ENCODE peak calls at places on chromosomes 16 and 17, in four cellular contexts. E is AG04450, D is cardiac muscle cell, O is lower lobe of right lung. Q is an unnamed sample.

GRCh38 chr17:77215281-77215680 is 74.5 kb downstream of the SEC14L1 start:
- DNase-seq in D (no peak), E (no peak), O (no peak), Q (no peak)

GRCh38 chr16:23848958-23849357 is 13.2 kb downstream of the PRKCB start:
- DNase-seq in O (no peak), D (no peak), E (no peak), Q (no peak)

GRCh38 chr16:2663553-2664521 is 18.5 kb upstream of the KCTD5 start:
- DNase-seq in O (no peak), E (no peak), D (peak), Q (peak)

GRCh38 chr17:48444531-48445247 is 14.7 kb upstream of the SKAP1 start:
- DNase-seq in D (no peak), O (no peak), E (no peak), Q (no peak)

GRCh38 chr17:61551255-61551742 is 39.7 kb downstream of the NACA2 start:
- DNase-seq in D (peak), E (no peak), O (no peak), Q (peak)

GRCh38 chr16:22787456-22788189 is 26.3 kb upstream of the HS3ST2 start:
- DNase-seq in D (no peak), O (no peak), E (no peak), Q (peak)

GRCh38 chr17:72492494-72492893 is 371.7 kb downstream of the SOX9 start:
- DNase-seq in O (no peak), E (no peak), D (no peak), Q (no peak)

GRCh38 chr16:57603110-57604024 is 25.1 kb upstream of the ADGRG1 start:
- DNase-seq in D (no peak), O (no peak), E (no peak), Q (no peak)

GRCh38 chr17:76272541-76273434 is 7.6 kb downstream of the UBALD2 start:
- DNase-seq in O (peak), D (no peak), E (no peak), Q (no peak)

GRCh38 chr17:45413498-45413923 is 19.2 kb downstream of the ARHGAP27 start:
- DNase-seq in E (no peak), D (no peak), O (peak), Q (no peak)

GRCh38 chr16:88342491-88342890 is 40.3 kb upstream of the ZNF469 start:
- DNase-seq in E (no peak), D (no peak), O (peak), Q (no peak)

GRCh38 chr16:61382435-61382834 is 653.8 kb downstream of the CDH8 start:
- DNase-seq in O (no peak), E (no peak), D (no peak), Q (no peak)

GRCh38 chr17:63680700-63681099 is 19.2 kb downstream of the LIMD2 start:
- DNase-seq in D (no peak), E (no peak), O (no peak), Q (no peak)

GRCh38 chr17:36594626-36595401 is 3.1 kb downstream of the DHRS11 start:
- DNase-seq in O (peak), D (no peak), E (no peak), Q (no peak)

DNA sequence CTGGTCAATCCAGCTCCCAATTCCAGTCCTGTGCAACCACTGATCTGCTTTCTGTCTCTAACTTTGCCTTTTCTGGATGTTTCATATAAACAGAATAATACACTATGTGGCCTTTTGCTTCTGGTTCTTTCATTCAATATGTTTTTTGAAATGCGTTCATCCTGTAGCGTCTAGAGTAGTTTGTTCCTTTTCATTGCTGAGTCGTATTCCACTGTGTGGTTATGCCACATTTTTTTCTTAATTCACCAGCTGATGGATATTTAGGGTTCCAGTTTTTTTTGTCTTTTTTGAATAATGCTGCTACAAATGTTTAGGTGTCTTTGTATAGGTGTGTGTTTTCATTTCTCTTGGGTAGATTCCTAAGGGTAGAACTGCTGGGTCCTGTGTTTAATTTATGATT is 2.3 kb upstream of the MIEN1 start:
- DNase-seq in D (no peak), O (no peak), E (no peak), Q (no peak)
- H3K27ac ChIP-seq in D (no peak), O (no peak), E (no peak), Q (no peak)

DNA sequence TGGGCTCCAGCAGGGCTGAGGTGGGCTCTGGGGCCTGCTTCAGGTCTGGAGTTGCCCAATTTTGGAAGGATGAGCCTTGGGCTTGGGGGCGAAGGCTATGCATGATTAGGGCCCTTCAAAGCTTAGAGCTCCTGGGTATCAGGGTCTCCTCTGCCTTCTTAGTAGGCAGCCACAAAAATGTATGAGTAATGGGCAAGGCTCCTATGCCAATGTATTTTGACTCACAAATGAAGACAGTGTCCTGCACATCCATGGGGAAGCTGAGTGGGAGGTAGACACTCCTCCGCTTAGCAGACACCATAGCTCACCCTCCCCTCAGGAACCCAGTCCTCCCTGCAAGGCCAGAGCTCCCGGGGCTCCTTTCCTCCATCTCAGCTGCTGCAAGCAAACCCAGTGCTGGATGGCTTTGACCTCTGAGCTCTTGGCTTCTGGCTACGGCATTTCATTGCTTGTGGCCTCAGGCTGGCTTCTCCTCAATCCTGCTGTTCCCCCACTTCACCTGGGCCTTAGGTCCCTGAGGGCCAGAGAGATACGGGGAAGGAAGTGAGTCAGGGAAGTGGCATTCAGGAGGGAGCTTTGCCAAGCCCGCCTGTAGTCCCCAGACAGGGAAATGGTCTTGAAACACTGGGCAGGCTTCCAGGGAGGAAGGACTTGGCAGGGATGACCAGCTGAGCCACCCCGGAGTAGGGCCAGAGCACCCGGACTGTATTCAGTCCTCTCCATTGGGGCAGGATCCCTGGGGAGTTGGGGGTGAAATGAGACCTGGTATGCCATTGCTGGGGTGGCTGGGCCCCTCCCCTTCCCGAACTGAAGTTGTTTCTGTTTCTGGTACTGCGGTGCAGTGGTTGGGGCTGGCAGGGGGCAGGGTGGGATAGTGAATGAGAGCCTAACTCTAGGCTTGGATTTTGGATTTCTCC is 4.4 kb downstream of the ABCC3 start:
- DNase-seq in D (peak), E (peak), O (peak), Q (peak)
- H3K27ac ChIP-seq in D (no peak), E (peak), O (peak), Q (peak)

DNA sequence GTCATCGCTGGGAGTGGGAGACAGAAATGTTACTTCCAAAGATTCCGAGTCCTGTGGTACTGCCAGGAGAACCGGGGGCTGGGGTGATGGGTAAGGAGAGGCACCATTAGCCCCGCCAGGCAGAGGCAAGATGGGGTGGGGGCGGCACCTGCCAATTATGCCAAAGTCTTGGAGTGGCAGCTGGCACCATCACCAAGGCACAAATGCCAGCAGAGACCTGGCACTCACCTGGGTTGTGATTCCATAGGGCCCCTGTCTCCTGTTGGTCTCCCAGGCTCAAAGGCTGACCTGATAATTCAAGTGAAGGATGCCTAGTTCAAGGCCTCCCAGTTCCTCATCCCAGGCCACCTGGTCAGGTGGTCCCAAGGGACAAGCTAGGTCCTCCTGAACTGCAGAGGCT is 7.6 kb downstream of the NXPH3 start:
- DNase-seq in D (no peak), E (no peak), O (no peak), Q (no peak)
- H3K27ac ChIP-seq in D (no peak), E (no peak), O (no peak), Q (peak)

GRCh38 chr16:82169861-82170845 is at the start of gene MPHOSPH6:
- DNase-seq in E (peak), O (peak), D (peak), Q (peak)
- H3K27ac ChIP-seq in E (peak), O (peak), D (peak), Q (peak)

DNA sequence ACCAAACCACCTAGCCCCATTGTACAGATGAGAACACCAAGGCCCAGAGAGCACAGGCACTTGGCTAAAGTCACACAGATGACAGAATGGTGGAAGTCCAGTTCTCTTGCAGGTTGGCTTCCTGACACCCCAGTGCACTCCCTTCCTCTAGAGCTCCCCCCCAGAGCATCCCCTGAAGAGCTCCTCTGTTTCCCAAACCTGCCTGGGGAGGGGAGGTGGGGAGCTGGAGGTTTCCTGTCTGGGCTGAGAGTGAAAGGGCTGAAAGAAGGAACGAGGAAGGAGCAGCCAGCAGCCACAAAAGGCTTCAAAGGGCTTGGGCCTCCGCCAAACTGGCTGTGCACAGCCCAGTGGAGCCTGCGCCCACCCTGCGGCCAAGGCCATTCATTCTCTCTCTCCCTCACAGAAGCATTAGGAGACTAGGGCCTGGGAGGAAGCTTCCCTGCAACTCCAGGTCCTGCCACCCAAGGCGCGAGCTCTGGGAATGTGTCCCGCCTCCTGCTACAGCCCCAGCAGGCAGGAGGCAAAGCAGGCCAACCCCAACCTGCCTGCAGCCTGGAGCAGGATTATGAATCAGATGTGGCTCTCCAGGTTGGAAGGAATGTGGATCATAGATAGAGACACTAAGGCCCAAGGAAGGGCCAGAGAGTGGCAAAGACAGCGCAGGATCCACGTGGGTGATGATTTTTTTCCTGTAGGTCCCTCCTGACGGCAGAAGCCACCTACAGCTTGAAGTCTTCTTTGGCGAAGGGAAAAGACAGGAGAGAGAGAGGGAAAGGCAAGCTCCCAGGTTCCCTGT is 913 bp downstream of the SLC13A5 start:
- DNase-seq in O (no peak), E (no peak), D (peak), Q (peak)
- H3K27ac ChIP-seq in O (no peak), E (no peak), D (no peak), Q (peak)

GRCh38 chr16:29814592-29814991 is 1.4 kb upstream of the PAGR1 start:
- DNase-seq in E (no peak), O (no peak), D (no peak), Q (no peak)
- H3K27ac ChIP-seq in E (peak), O (no peak), D (no peak), Q (peak)

GRCh38 chr17:3669548-3669947 is 936 bp downstream of the EMC6 start:
- DNase-seq in E (no peak), D (no peak), O (no peak), Q (no peak)
- H3K27ac ChIP-seq in E (no peak), D (peak), O (peak), Q (peak)

DNA sequence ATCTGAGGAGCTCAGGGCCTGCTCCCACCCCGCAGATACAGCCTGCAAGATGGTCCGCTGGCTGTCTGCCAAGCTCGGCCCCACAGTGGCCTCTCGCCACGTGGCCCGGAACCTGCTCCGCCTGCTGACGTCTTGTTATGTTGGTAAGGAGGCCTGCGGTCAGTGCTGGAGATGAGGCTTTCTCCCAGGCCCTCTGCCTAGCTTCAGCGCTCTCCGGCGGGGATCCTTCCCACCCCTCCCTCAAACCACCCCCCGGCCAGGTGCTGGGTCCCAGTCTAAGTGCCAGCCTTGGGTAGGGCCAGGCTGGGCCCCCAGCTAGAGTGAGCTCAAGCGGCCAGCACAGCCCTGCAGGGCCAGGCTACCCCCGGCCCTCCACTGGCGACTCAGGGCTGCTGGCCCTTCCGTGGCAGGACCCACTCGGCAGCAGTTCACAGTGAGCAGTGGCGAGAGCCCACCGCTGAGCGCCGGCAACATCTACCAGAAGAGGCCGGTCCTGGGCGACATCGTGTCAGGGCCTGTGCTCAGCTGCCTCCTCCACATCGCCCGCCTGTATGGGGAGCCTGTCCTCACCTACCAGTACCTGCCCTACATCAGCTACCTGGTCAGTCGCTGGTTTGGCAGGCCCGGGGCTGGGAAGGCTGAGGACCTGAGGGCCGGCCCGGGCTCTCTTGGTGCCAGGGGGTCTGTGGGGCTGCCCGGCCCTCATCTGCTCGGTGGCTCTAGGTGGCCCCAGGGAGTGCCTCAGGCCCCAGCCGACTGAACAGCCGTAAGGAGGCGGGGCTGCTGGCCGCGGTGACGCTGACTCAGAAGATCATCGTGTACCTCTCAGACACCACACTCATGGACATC is 6.1 kb downstream of the WDR81 start:
- DNase-seq in O (peak), D (peak), E (no peak), Q (peak)
- H3K27ac ChIP-seq in O (peak), D (no peak), E (peak), Q (peak)

GRCh38 chr17:28334176-28334575 is 1.1 kb downstream of the IFT20 start:
- DNase-seq in O (no peak), E (no peak), D (peak), Q (no peak)
- H3K27ac ChIP-seq in O (peak), E (no peak), D (no peak), Q (peak)

Q was measured in RWPE1.